ENCODE peak calls at places on chromosomes 12 and 14, in ten cellular contexts. C, D, I, Z, G, Q, O, Y, A and E are unnamed samples.

GRCh38 chr12:114163766-114164165 is 197.6 kb upstream of the RBM19 start:
- DNase-seq in C (no peak), D (no peak), I (peak; percentile 19), Z (no peak), G (no peak), Q (no peak), O (no peak), Y (peak; percentile 48), A (no peak), E (peak; percentile 84)

GRCh38 chr14:24285351-24285750 is 14.0 kb upstream of the RABGGTA start:
- DNase-seq in C (no peak), D (no peak), I (no peak), Z (no peak), G (no peak), Q (no peak), O (no peak), Y (no peak), A (no peak), E (no peak)

GRCh38 chr14:104650057-104650980 is 39.1 kb upstream of the INF2 start:
- DNase-seq in C (peak; percentile 37), D (peak; percentile 57), I (peak; percentile 82), Z (peak; percentile 68), G (peak; percentile 69), Q (peak; percentile 71), O (no peak), Y (no peak), A (peak; percentile 83), E (peak; percentile 74)

GRCh38 chr14:59130472-59130871 is 58.0 kb upstream of the DAAM1 start:
- DNase-seq in C (no peak), D (peak; percentile 28), I (no peak), Z (no peak), G (no peak), Q (no peak), O (no peak), Y (no peak), A (no peak), E (no peak)

GRCh38 chr12:5135126-5135525 is 91.4 kb downstream of the KCNA5 start:
- DNase-seq in C (no peak), D (no peak), I (no peak), Z (no peak), G (no peak), Q (no peak), O (no peak), Y (no peak), A (no peak), E (no peak)

GRCh38 chr12:86234309-86234708 is 21.9 kb downstream of the MGAT4C start:
- DNase-seq in C (no peak), D (no peak), I (no peak), Z (no peak), G (no peak), Q (no peak), O (no peak), Y (no peak), A (no peak), E (no peak)

GRCh38 chr12:54082402-54082892 is 28.8 kb downstream of the HOXC4 start:
- DNase-seq in C (no peak), D (peak; percentile 27), I (no peak), Z (peak; percentile 16), G (peak; percentile 74), Q (peak; percentile 33), O (no peak), Y (no peak), A (no peak), E (no peak)

GRCh38 chr12:67382206-67382871 is 113.2 kb downstream of the CAND1 start:
- DNase-seq in C (no peak), D (no peak), I (no peak), Z (no peak), G (no peak), Q (no peak), O (no peak), Y (no peak), A (no peak), E (no peak)

GRCh38 chr12:57547366-57548315 is 649 bp upstream of the DCTN2 start:
- DNase-seq in C (no peak), D (no peak), I (no peak), Z (no peak), G (no peak), Q (no peak), O (no peak), Y (no peak), A (no peak), E (no peak)

GRCh38 chr12:57548488-57548887 is 1.4 kb upstream of the KIF5A start:
- DNase-seq in C (no peak), D (no peak), I (no peak), Z (no peak), G (no peak), Q (no peak), O (no peak), Y (no peak), A (no peak), E (no peak)

GRCh38 chr12:57549203-57549908 is 488 bp upstream of the KIF5A start:
- DNase-seq in C (no peak), D (no peak), I (no peak), Z (no peak), G (no peak), Q (no peak), O (no peak), Y (no peak), A (no peak), E (no peak)

GRCh38 chr12:57545809-57546437 is 1.1 kb downstream of the DCTN2 start:
- DNase-seq in C (no peak), D (no peak), I (no peak), Z (no peak), G (no peak), Q (peak; percentile 30), O (no peak), Y (no peak), A (no peak), E (no peak)

DNA sequence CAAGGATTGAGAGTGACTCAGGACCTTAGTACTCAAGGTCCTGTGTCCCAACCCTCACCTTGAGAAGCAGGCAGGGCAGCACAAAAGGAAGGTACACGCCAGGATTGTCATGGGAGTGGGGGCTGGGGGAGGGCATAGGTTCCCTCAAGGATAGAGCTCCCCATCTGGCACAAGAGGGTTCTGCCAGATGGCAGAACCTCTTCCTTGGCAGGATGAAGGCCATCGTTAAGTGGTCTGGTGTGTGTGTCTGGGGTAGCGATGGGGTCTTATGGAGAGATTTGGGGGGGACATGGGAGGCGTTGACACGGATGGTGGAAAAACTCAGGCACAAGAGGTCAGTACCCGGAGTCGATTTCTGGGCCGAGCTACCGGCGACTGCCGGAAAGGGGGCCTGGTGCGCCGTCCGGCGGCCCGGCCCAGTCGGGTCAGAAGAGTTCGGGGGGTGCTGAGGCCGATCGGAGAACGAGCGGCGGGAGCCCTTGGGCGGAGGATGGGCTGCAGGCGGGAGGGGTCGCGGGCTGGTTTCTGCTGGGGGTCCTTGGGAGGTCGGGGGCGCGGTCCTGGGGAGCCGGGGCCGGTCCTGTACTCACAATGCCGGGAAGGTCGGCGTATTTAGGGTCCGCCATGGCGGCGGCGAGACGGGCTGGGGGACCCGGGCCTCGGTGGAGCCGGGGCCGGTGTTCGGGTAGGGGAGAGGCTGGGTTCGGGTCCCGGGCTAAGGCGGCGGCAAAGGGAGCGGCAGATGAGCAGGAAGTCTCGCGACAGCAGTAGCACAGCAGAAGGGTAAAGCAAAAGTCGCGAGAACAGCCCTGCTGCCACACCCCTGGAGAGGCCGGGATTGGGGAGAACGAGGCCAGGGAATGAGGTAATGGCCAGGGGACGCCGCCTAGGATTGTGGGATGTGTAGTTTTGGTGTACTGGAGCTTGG is at the start of gene DCTN2:
- DNase-seq in C (peak; percentile 97), D (peak; percentile 97), I (peak; percentile 99), Z (peak; percentile 95), G (peak; percentile 96), Q (peak; percentile 97), O (peak; percentile 98), Y (peak; percentile 92), A (peak; percentile 95), E (peak; percentile 98)
- TF ChIP-seq POLR2A in C (no peak), D (no peak), I (peak; percentile 38), Z (peak; percentile 53), G (peak; percentile 37), Q (peak; percentile 65), O (peak; percentile 16), Y (peak; percentile 41), A (no peak), E (peak; percentile 39)

DNA sequence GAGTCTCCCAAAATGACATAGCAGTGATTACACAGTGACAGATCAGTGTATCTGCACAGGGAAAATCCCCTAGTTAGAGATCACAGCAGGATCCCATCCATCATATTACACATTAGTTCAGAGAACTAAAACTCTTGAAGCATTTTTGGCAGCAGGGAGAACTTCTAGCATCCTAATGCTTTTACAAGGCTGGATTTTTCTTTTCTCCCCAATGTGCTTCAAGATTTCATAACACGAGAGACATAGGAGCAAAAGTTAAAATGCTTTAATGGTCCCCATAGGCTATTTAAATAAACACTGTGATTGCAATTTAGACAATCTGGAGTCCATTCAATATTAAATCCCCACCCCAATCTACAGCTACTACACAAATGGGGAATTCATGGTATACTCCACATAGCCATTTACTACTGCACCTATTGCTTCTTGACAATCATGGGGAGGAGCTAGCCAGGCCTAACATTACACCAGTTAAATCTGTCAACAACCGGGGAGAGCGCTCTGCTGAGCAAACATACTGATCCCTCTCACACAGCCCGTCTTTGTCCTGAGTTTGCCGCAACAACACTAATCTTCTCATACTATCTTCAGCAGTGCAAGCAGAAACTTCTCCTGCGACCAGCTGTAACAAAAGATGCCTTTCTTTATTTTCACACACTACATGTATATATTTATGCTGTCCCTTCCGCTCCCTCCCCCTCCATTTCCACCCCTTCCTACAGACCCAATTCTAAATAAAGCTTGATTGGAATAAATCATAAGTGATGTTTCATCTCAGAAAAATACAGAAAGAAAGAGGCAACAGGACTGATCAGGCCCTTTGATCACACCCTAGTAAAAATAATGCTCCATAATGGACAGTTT is 120.3 kb upstream of the SOX5 start:
- DNase-seq in C (no peak), D (no peak), I (no peak), Z (no peak), G (no peak), Q (peak; percentile 11), O (no peak), Y (no peak), A (no peak), E (no peak)
- TF ChIP-seq POLR2A in C (no peak), D (no peak), I (no peak), Z (no peak), G (no peak), Q (no peak), O (no peak), Y (no peak), A (no peak), E (no peak)

DNA sequence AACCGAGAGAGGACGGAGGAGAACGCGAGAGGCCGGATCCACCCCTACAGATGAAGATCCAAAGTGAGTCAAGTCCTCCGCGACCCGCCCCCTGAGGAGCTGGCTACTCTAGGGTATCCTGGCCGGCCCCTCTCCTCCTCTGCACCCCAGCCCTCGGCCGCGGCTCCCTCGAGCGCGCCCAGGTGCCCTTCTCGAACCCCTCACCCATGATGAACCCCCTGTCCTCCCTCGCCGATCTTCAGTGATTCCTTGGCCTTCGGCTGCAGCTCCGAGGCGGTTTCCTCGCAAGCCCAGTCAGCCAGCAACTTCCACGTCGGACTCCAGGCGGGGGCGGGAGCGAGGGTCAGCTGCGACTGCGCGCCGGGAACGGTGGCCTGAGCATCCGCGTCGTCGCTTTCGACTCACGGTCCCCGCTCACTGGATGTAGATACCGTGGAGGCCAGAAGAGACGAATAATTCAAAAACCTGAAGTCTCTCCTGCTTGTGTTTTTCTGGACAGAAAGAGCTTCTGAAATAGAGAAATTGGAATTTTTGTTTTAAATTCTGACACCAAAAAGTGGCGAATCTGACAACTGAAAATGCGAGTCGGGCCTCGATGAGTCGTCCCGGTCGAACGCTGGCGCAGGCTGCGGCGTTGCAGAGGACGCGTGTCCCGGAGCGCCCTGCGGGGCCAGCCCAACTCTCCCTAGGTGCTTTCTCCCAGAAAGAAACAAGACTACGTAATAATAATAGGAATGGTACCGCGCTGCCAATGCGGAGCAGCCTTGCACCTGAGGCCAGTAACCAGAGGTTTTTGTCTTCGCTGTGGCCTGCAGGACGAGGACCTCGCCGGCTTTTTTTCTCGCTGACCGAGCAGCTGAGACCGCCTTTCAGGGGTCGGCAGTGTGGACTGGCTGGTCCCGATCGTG is at the start of gene ARL1:
- DNase-seq in C (peak; percentile 78), D (peak; percentile 79), I (peak; percentile 87), Z (peak; percentile 87), G (peak; percentile 87), Q (peak; percentile 89), O (peak; percentile 97), Y (peak; percentile 77), A (peak; percentile 93), E (peak; percentile 80)
- TF ChIP-seq POLR2A in C (no peak), D (no peak), I (peak; percentile 79), Z (peak; percentile 50), G (peak; percentile 30), Q (peak; percentile 71), O (no peak), Y (peak; percentile 82), A (no peak), E (peak; percentile 82)

GRCh38 chr14:50559990-50560928 is at the start of gene ATL1:
- DNase-seq in C (peak; percentile 58), D (peak; percentile 70), I (peak; percentile 48), Z (peak; percentile 73), G (peak; percentile 68), Q (peak; percentile 68), O (peak; percentile 93), Y (peak; percentile 29), A (peak; percentile 84), E (peak; percentile 57)

GRCh38 chr14:50562841-50563240 is 2.9 kb downstream of the ATL1 start:
- DNase-seq in C (no peak), D (no peak), I (no peak), Z (no peak), G (no peak), Q (no peak), O (no peak), Y (no peak), A (no peak), E (no peak)

DNA sequence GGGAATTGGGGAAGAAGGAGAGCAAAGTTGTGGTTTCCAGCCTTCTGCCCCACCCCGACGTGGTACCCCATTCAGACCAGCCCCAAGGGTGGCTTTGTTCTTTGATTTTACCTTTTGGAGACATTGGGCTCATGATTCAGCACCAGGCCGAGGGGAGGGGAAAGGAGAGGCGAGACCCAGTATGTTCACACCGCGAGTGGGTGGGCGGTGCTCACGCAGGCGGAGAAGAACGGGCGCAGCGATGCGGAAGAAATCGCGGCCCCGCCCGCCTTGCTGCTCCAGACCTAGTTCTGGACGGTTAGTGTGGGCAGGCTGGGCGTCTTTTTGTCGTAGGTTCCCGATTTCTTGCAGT is 960 bp downstream of the ATL1 start:
- DNase-seq in C (peak; percentile 78), D (peak; percentile 84), I (peak; percentile 26), Z (peak; percentile 74), G (peak; percentile 74), Q (peak; percentile 77), O (peak; percentile 93), Y (no peak), A (peak; percentile 89), E (peak; percentile 26)
- TF ChIP-seq POLR2A in C (no peak), D (no peak), I (peak; percentile 33), Z (no peak), G (no peak), Q (peak; percentile 27), O (peak; percentile 8), Y (peak; percentile 21), A (no peak), E (peak; percentile 28)